ENCODE peak calls at places on chromosomes 16 and 17, in seven cellular contexts. One of them, this sample, is unnamed.

GRCh38 chr17:20074001-20074400 is 64.8 kb downstream of the SPECC1 start:
- DNase-seq in adipocyte: no peak
- DNase-seq in keratinocyte: no peak
- DNase-seq in amygdala: no peak
- DNase-seq in AG09319: no peak
- DNase-seq in foreskin fibroblast: no peak
- DNase-seq in activated CD8-positive, alpha-beta T cell treated with anti-CD3 and anti-CD28 coated beads for 36 hours: no peak
- DNase-seq in this sample: no peak

GRCh38 chr17:78227455-78227916 is 3.9 kb upstream of the TMEM235 start:
- DNase-seq in adipocyte: no peak
- DNase-seq in keratinocyte: no peak
- DNase-seq in amygdala: no peak
- DNase-seq in AG09319: no peak
- DNase-seq in foreskin fibroblast: no peak
- DNase-seq in activated CD8-positive, alpha-beta T cell treated with anti-CD3 and anti-CD28 coated beads for 36 hours: no peak
- DNase-seq in this sample: no peak

GRCh38 chr17:29977836-29978235 is 36.4 kb downstream of the EFCAB5 start:
- DNase-seq in adipocyte: peak
- DNase-seq in keratinocyte: no peak
- DNase-seq in amygdala: no peak
- DNase-seq in AG09319: peak
- DNase-seq in foreskin fibroblast: peak
- DNase-seq in activated CD8-positive, alpha-beta T cell treated with anti-CD3 and anti-CD28 coated beads for 36 hours: no peak
- DNase-seq in this sample: no peak

GRCh38 chr17:61818225-61818624 is 45.1 kb downstream of the BRIP1 start:
- DNase-seq in adipocyte: no peak
- DNase-seq in keratinocyte: no peak
- DNase-seq in amygdala: no peak
- DNase-seq in AG09319: no peak
- DNase-seq in foreskin fibroblast: no peak
- DNase-seq in activated CD8-positive, alpha-beta T cell treated with anti-CD3 and anti-CD28 coated beads for 36 hours: no peak
- DNase-seq in this sample: no peak

GRCh38 chr16:53546988-53547391 is 44.0 kb upstream of the AKTIP start:
- DNase-seq in adipocyte: no peak
- DNase-seq in keratinocyte: no peak
- DNase-seq in amygdala: no peak
- DNase-seq in AG09319: no peak
- DNase-seq in foreskin fibroblast: peak
- DNase-seq in activated CD8-positive, alpha-beta T cell treated with anti-CD3 and anti-CD28 coated beads for 36 hours: no peak
- DNase-seq in this sample: no peak

GRCh38 chr17:751269-752001 is 629 bp downstream of the GEMIN4 start:
- DNase-seq in adipocyte: peak
- DNase-seq in keratinocyte: no peak
- DNase-seq in amygdala: no peak
- DNase-seq in AG09319: no peak
- DNase-seq in foreskin fibroblast: peak
- DNase-seq in activated CD8-positive, alpha-beta T cell treated with anti-CD3 and anti-CD28 coated beads for 36 hours: peak
- DNase-seq in this sample: no peak

GRCh38 chr17:83119987-83120864 is 40.8 kb downstream of the METRNL start:
- DNase-seq in adipocyte: no peak
- DNase-seq in keratinocyte: no peak
- DNase-seq in amygdala: no peak
- DNase-seq in AG09319: no peak
- DNase-seq in foreskin fibroblast: peak
- DNase-seq in activated CD8-positive, alpha-beta T cell treated with anti-CD3 and anti-CD28 coated beads for 36 hours: peak
- DNase-seq in this sample: no peak

GRCh38 chr17:17822189-17822978 is 14.4 kb downstream of the SREBF1 start:
- DNase-seq in adipocyte: peak
- DNase-seq in keratinocyte: no peak
- DNase-seq in amygdala: peak
- DNase-seq in AG09319: peak
- DNase-seq in foreskin fibroblast: peak
- DNase-seq in activated CD8-positive, alpha-beta T cell treated with anti-CD3 and anti-CD28 coated beads for 36 hours: no peak
- DNase-seq in this sample: no peak

GRCh38 chr17:80236911-80237310 is 16.7 kb downstream of the SLC26A11 start:
- DNase-seq in adipocyte: no peak
- DNase-seq in keratinocyte: no peak
- DNase-seq in amygdala: no peak
- DNase-seq in AG09319: no peak
- DNase-seq in foreskin fibroblast: no peak
- DNase-seq in activated CD8-positive, alpha-beta T cell treated with anti-CD3 and anti-CD28 coated beads for 36 hours: no peak
- DNase-seq in this sample: no peak